ENCODE peak calls at places on chromosome 6, in ten cellular contexts. O is H1, Z is fibroblast of villous mesenchyme, J is ovary, A is endothelial cell of umbilical vein, N is cardiac fibroblast, D is HCT116, Y is AG10803, S is pancreas, R is PC-9. U is an unnamed sample.

GRCh38 chr6:90328004-90328403 is 31.4 kb upstream of the BACH2 start:
- DNase-seq in O (no peak), Z (no peak), J (no peak), A (no peak), N (no peak), D (no peak), Y (no peak), S (no peak), R (no peak), U (no peak)

GRCh38 chr6:27505209-27506027 is 32.5 kb upstream of the ZNF184 start:
- DNase-seq in O (peak; percentile 97), Z (peak; percentile 31), J (peak; percentile 60), A (peak; percentile 37), N (peak; percentile 94), D (peak; percentile 87), Y (peak; percentile 37), S (peak; percentile 29), R (peak; percentile 71), U (peak; percentile 64)

GRCh38 chr6:1739680-1740079 is 130.0 kb downstream of the FOXC1 start:
- DNase-seq in O (no peak), Z (no peak), J (no peak), A (no peak), N (no peak), D (no peak), Y (no peak), S (no peak), R (no peak), U (no peak)

GRCh38 chr6:141195251-141195832 is 937.4 kb upstream of the GJE1 start:
- DNase-seq in O (no peak), Z (no peak), J (no peak), A (no peak), N (no peak), D (no peak), Y (no peak), S (no peak), R (no peak), U (no peak)

GRCh38 chr6:137728386-137729349 is 138.4 kb upstream of the TNFAIP3 start:
- DNase-seq in O (no peak), Z (peak; percentile 59), J (no peak), A (peak; percentile 31), N (peak; percentile 98), D (no peak), Y (peak; percentile 95), S (peak; percentile 10), R (peak; percentile 74), U (no peak)

GRCh38 chr6:43452896-43453295 is 2.5 kb downstream of the DLK2 start:
- DNase-seq in O (no peak), Z (no peak), J (no peak), A (no peak), N (no peak), D (no peak), Y (no peak), S (no peak), R (no peak), U (no peak)

GRCh38 chr6:106519460-106520394 is 109.6 kb downstream of the RTN4IP1 start:
- DNase-seq in O (no peak), Z (peak; percentile 95), J (no peak), A (no peak), N (peak; percentile 93), D (peak; percentile 42), Y (peak; percentile 99), S (no peak), R (peak; percentile 56), U (no peak)

GRCh38 chr6:39060467-39061160 is 12.0 kb downstream of the GLP1R start:
- DNase-seq in O (no peak), Z (no peak), J (no peak), A (no peak), N (no peak), D (no peak), Y (no peak), S (no peak), R (no peak), U (no peak)

GRCh38 chr6:105080279-105080678 is 99.5 kb downstream of the POPDC3 start:
- DNase-seq in O (no peak), Z (no peak), J (no peak), A (no peak), N (no peak), D (no peak), Y (no peak), S (no peak), R (no peak), U (no peak)

GRCh38 chr6:61909541-61909940 is 376.5 kb downstream of the KHDRBS2 start:
- DNase-seq in O (no peak), Z (no peak), J (no peak), A (no peak), N (no peak), D (no peak), Y (no peak), S (no peak), R (no peak), U (no peak)

GRCh38 chr6:7100751-7101078 is 7.0 kb upstream of the RREB1 start:
- DNase-seq in O (no peak), Z (no peak), J (no peak), A (no peak), N (no peak), D (no peak), Y (no peak), S (no peak), R (no peak), U (no peak)
- H3K4me3 ChIP-seq in O (no peak overlapping the region), Z (no peak overlapping the region), J (no peak overlapping the region), A (no peak overlapping the region), N (no peak overlapping the region), D (no peak overlapping the region), Y (no peak overlapping the region), S (no peak overlapping the region), R (no peak overlapping the region), U (no peak overlapping the region)

GRCh38 chr6:22222469-22222868 is 74.4 kb downstream of the PRL start:
- DNase-seq in O (no peak), Z (no peak), J (no peak), A (no peak), N (no peak), D (no peak), Y (no peak), S (no peak), R (no peak), U (peak; percentile 58)

GRCh38 chr6:22218410-22218809 is 78.4 kb downstream of the PRL start:
- DNase-seq in O (no peak), Z (no peak), J (no peak), A (no peak), N (no peak), D (no peak), Y (no peak), S (no peak), R (no peak), U (no peak)

GRCh38 chr6:22219916-22220315 is 76.9 kb downstream of the PRL start:
- DNase-seq in O (no peak), Z (no peak), J (no peak), A (no peak), N (no peak), D (no peak), Y (no peak), S (no peak), R (no peak), U (no peak)

GRCh38 chr6:22221630-22222029 is 75.2 kb downstream of the PRL start:
- DNase-seq in O (no peak), Z (no peak), J (no peak), A (no peak), N (no peak), D (no peak), Y (no peak), S (no peak), R (peak; percentile 75), U (peak; percentile 18)

DNA sequence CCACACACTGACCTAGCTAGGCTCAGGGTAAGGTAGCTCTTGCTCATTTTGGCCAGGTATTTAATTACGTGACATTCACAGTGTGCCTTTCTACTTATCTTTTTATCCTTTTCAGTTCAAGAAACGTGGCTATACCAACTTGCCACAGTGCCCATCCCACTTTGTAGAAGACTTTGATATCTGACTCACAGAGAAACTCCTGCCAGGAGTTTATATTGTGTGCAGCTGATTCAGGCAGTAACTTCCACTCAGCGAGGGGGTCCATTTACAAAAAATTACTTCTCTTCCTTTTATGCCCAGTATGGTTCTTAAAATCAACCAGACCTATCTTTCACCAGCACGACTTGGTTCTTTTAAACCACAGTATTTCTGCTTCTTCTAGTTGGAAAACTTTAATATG is 75.6 kb downstream of the PRL start:
- DNase-seq in O (no peak), Z (no peak), J (no peak), A (no peak), N (no peak), D (no peak), Y (no peak), S (no peak), R (peak; percentile 28), U (no peak)
- H3K4me3 ChIP-seq in O (no peak overlapping the region), Z (no peak overlapping the region), J (no peak overlapping the region), A (no peak overlapping the region), N (no peak overlapping the region), D (no peak overlapping the region), Y (no peak overlapping the region), S (no peak overlapping the region), R (peak overlapping the region; percentile 48), U (no peak overlapping the region)

GRCh38 chr6:35310265-35310831 is 12.7 kb downstream of the DEF6 start:
- DNase-seq in O (no peak), Z (no peak), J (no peak), A (no peak), N (no peak), D (no peak), Y (no peak), S (no peak), R (no peak), U (no peak)
- H3K4me3 ChIP-seq in O (no peak overlapping the region), Z (no peak overlapping the region), J (no peak overlapping the region), A (no peak overlapping the region), N (no peak overlapping the region), D (no peak overlapping the region), Y (no peak overlapping the region), S (no peak overlapping the region), R (no peak overlapping the region), U (no peak overlapping the region)

GRCh38 chr6:107820571-107821261 is 3.4 kb downstream of the SCML4 start:
- DNase-seq in O (peak; percentile 42), Z (peak; percentile 11), J (no peak), A (peak; percentile 24), N (no peak), D (no peak), Y (peak; percentile 17), S (no peak), R (no peak), U (no peak)
- H3K4me3 ChIP-seq in O (no peak overlapping the region), Z (peak overlapping the region; percentile 10), J (no peak overlapping the region), A (no peak overlapping the region), N (peak overlapping the region; percentile 2), D (no peak overlapping the region), Y (peak overlapping the region; percentile 26), S (no peak overlapping the region), R (no peak overlapping the region), U (no peak overlapping the region)

DNA sequence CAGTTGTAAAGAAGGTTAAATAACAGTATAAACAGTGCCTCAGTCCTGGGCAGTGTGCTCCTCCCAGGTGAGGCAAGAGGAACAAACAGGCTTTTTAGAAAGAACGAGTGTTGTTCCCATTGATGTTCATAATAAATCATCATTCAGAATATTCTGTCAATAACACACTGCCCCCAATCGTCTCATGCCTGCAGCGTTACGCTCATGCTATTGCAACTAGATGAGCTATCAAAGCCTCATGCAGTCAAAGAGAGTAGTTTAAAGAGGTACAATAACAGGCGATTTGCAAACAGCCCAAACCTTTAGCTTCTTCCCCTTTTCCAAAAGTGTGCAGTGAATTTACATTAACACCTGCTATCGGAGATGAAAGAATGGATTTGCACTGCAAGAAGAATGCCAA is 1164.6 kb upstream of the MAP3K7 start:
- DNase-seq in O (no peak), Z (no peak), J (no peak), A (no peak), N (no peak), D (no peak), Y (no peak), S (no peak), R (no peak), U (no peak)
- H3K4me3 ChIP-seq in O (no peak overlapping the region), Z (no peak overlapping the region), J (no peak overlapping the region), A (no peak overlapping the region), N (no peak overlapping the region), D (no peak overlapping the region), Y (no peak overlapping the region), S (no peak overlapping the region), R (no peak overlapping the region), U (no peak overlapping the region)

GRCh38 chr6:80005406-80005805 is 957 bp downstream of the TTK start:
- DNase-seq in O (no peak), Z (no peak), J (no peak), A (no peak), N (no peak), D (no peak), Y (no peak), S (no peak), R (no peak), U (no peak)
- H3K4me3 ChIP-seq in O (peak overlapping the region; percentile 78), Z (peak overlapping the region; percentile 94), J (no peak overlapping the region), A (peak overlapping the region; percentile 98), N (no peak overlapping the region), D (peak overlapping the region; percentile 88), Y (peak overlapping the region; percentile 85), S (no peak overlapping the region), R (peak overlapping the region; percentile 82), U (peak overlapping the region; percentile 97)